ENCODE peak calls at places on chromosome 21, in ten cellular contexts. One of them, this sample, is unnamed.
A peak's percentile ranks its signal among the peaks of the same experiment; 100 is the strongest.

GRCh38 chr21:33039542-33039941 is 13.8 kb downstream of the OLIG2 start:
- DNase-seq in brain microvascular endothelial cell: no peak
- DNase-seq in tibial artery: no peak
- DNase-seq in esophagus squamous epithelium: no peak
- DNase-seq in psoas muscle: no peak
- DNase-seq in retinal pigment epithelial cell: no peak
- DNase-seq in uterus: no peak
- DNase-seq in GM23248: no peak
- DNase-seq in astrocyte of the spinal cord: no peak
- DNase-seq in SK-N-SH: no peak
- DNase-seq in this sample: no peak

GRCh38 chr21:46617267-46618051 is 12.6 kb upstream of the S100B start:
- DNase-seq in brain microvascular endothelial cell: peak; percentile 77
- DNase-seq in tibial artery: no peak
- DNase-seq in esophagus squamous epithelium: no peak
- DNase-seq in psoas muscle: no peak
- DNase-seq in retinal pigment epithelial cell: no peak
- DNase-seq in uterus: no peak
- DNase-seq in GM23248: peak; percentile 33
- DNase-seq in astrocyte of the spinal cord: peak; percentile 66
- DNase-seq in SK-N-SH: no peak
- DNase-seq in this sample: no peak

GRCh38 chr21:25456672-25457071 is 150.6 kb downstream of the MRPL39 start:
- DNase-seq in brain microvascular endothelial cell: peak; percentile 67
- DNase-seq in tibial artery: no peak
- DNase-seq in esophagus squamous epithelium: no peak
- DNase-seq in psoas muscle: no peak
- DNase-seq in retinal pigment epithelial cell: peak; percentile 95
- DNase-seq in uterus: no peak
- DNase-seq in GM23248: no peak
- DNase-seq in astrocyte of the spinal cord: peak; percentile 84
- DNase-seq in SK-N-SH: no peak
- DNase-seq in this sample: no peak

GRCh38 chr21:28521932-28522826 is 470.5 kb downstream of the LTN1 start:
- DNase-seq in brain microvascular endothelial cell: peak; percentile 47
- DNase-seq in tibial artery: no peak
- DNase-seq in esophagus squamous epithelium: no peak
- DNase-seq in psoas muscle: no peak
- DNase-seq in retinal pigment epithelial cell: no peak
- DNase-seq in uterus: peak; percentile 31
- DNase-seq in GM23248: peak; percentile 62
- DNase-seq in astrocyte of the spinal cord: peak; percentile 56
- DNase-seq in SK-N-SH: peak; percentile 11
- DNase-seq in this sample: no peak

GRCh38 chr21:26965091-26965566 is 1.8 kb downstream of the ADAMTS5 start:
- DNase-seq in brain microvascular endothelial cell: no peak
- DNase-seq in tibial artery: no peak
- DNase-seq in esophagus squamous epithelium: no peak
- DNase-seq in psoas muscle: no peak
- DNase-seq in retinal pigment epithelial cell: no peak
- DNase-seq in uterus: no peak
- DNase-seq in GM23248: peak; percentile 27
- DNase-seq in astrocyte of the spinal cord: peak; percentile 14
- DNase-seq in SK-N-SH: no peak
- DNase-seq in this sample: peak; percentile 88

GRCh38 chr21:25515484-25516405 is 91.5 kb downstream of the MRPL39 start:
- DNase-seq in brain microvascular endothelial cell: peak; percentile 47
- DNase-seq in tibial artery: no peak
- DNase-seq in esophagus squamous epithelium: no peak
- DNase-seq in psoas muscle: no peak
- DNase-seq in retinal pigment epithelial cell: no peak
- DNase-seq in uterus: no peak
- DNase-seq in GM23248: no peak
- DNase-seq in astrocyte of the spinal cord: peak; percentile 58
- DNase-seq in SK-N-SH: no peak
- DNase-seq in this sample: no peak

GRCh38 chr21:46667191-46667734 is 31.8 kb downstream of the PRMT2 start:
- DNase-seq in brain microvascular endothelial cell: peak; percentile 11
- DNase-seq in tibial artery: no peak
- DNase-seq in esophagus squamous epithelium: no peak
- DNase-seq in psoas muscle: peak; percentile 44
- DNase-seq in retinal pigment epithelial cell: no peak
- DNase-seq in uterus: no peak
- DNase-seq in GM23248: peak; percentile 43
- DNase-seq in astrocyte of the spinal cord: peak; percentile 36
- DNase-seq in SK-N-SH: peak; percentile 78
- DNase-seq in this sample: no peak

GRCh38 chr21:43850728-43851295 is 14.2 kb upstream of the AGPAT3 start:
- DNase-seq in brain microvascular endothelial cell: no peak
- DNase-seq in tibial artery: no peak
- DNase-seq in esophagus squamous epithelium: no peak
- DNase-seq in psoas muscle: no peak
- DNase-seq in retinal pigment epithelial cell: no peak
- DNase-seq in uterus: no peak
- DNase-seq in GM23248: no peak
- DNase-seq in astrocyte of the spinal cord: no peak
- DNase-seq in SK-N-SH: no peak
- DNase-seq in this sample: no peak

GRCh38 chr21:31874817-31875216 is 2.0 kb downstream of the HUNK start:
- DNase-seq in brain microvascular endothelial cell: no peak
- DNase-seq in tibial artery: no peak
- DNase-seq in esophagus squamous epithelium: no peak
- DNase-seq in psoas muscle: no peak
- DNase-seq in retinal pigment epithelial cell: no peak
- DNase-seq in uterus: peak; percentile 19
- DNase-seq in GM23248: peak; percentile 27
- DNase-seq in astrocyte of the spinal cord: no peak
- DNase-seq in SK-N-SH: no peak
- DNase-seq in this sample: no peak
- H3K4me3 ChIP-seq in brain microvascular endothelial cell: no peak overlapping the region
- H3K4me3 ChIP-seq in tibial artery: no peak overlapping the region
- H3K4me3 ChIP-seq in esophagus squamous epithelium: no peak overlapping the region
- H3K4me3 ChIP-seq in psoas muscle: no peak overlapping the region
- H3K4me3 ChIP-seq in retinal pigment epithelial cell: no peak overlapping the region
- H3K4me3 ChIP-seq in uterus: peak overlapping the region; percentile 52
- H3K4me3 ChIP-seq in GM23248: peak overlapping the region; percentile 43
- H3K4me3 ChIP-seq in astrocyte of the spinal cord: no peak overlapping the region
- H3K4me3 ChIP-seq in SK-N-SH: peak overlapping the region; percentile 55
- H3K4me3 ChIP-seq in this sample: no peak overlapping the region

GRCh38 chr21:44954281-44954771 is 14.5 kb downstream of the SLX9 start:
- DNase-seq in brain microvascular endothelial cell: no peak
- DNase-seq in tibial artery: no peak
- DNase-seq in esophagus squamous epithelium: no peak
- DNase-seq in psoas muscle: peak; percentile 51
- DNase-seq in retinal pigment epithelial cell: no peak
- DNase-seq in uterus: no peak
- DNase-seq in GM23248: no peak
- DNase-seq in astrocyte of the spinal cord: no peak
- DNase-seq in SK-N-SH: no peak
- DNase-seq in this sample: no peak

GRCh38 chr21:44956356-44957046 is 16.7 kb downstream of the SLX9 start:
- DNase-seq in brain microvascular endothelial cell: no peak
- DNase-seq in tibial artery: no peak
- DNase-seq in esophagus squamous epithelium: no peak
- DNase-seq in psoas muscle: peak; percentile 53
- DNase-seq in retinal pigment epithelial cell: no peak
- DNase-seq in uterus: no peak
- DNase-seq in GM23248: no peak
- DNase-seq in astrocyte of the spinal cord: no peak
- DNase-seq in SK-N-SH: no peak
- DNase-seq in this sample: no peak

GRCh38 chr21:44955803-44956175 is 16.0 kb downstream of the SLX9 start:
- DNase-seq in brain microvascular endothelial cell: no peak
- DNase-seq in tibial artery: no peak
- DNase-seq in esophagus squamous epithelium: no peak
- DNase-seq in psoas muscle: peak; percentile 48
- DNase-seq in retinal pigment epithelial cell: no peak
- DNase-seq in uterus: no peak
- DNase-seq in GM23248: no peak
- DNase-seq in astrocyte of the spinal cord: no peak
- DNase-seq in SK-N-SH: no peak
- DNase-seq in this sample: no peak

GRCh38 chr21:44953628-44954021 is 13.8 kb downstream of the SLX9 start:
- DNase-seq in brain microvascular endothelial cell: no peak
- DNase-seq in tibial artery: no peak
- DNase-seq in esophagus squamous epithelium: no peak
- DNase-seq in psoas muscle: peak; percentile 50
- DNase-seq in retinal pigment epithelial cell: no peak
- DNase-seq in uterus: no peak
- DNase-seq in GM23248: no peak
- DNase-seq in astrocyte of the spinal cord: no peak
- DNase-seq in SK-N-SH: no peak
- DNase-seq in this sample: no peak

GRCh38 chr21:44955141-44955802 is 15.4 kb downstream of the SLX9 start:
- DNase-seq in brain microvascular endothelial cell: peak; percentile 63
- DNase-seq in tibial artery: no peak
- DNase-seq in esophagus squamous epithelium: no peak
- DNase-seq in psoas muscle: peak; percentile 59
- DNase-seq in retinal pigment epithelial cell: no peak
- DNase-seq in uterus: no peak
- DNase-seq in GM23248: no peak
- DNase-seq in astrocyte of the spinal cord: peak; percentile 28
- DNase-seq in SK-N-SH: no peak
- DNase-seq in this sample: no peak
- H3K4me3 ChIP-seq in brain microvascular endothelial cell: no peak overlapping the region
- H3K4me3 ChIP-seq in tibial artery: no peak overlapping the region
- H3K4me3 ChIP-seq in esophagus squamous epithelium: no peak overlapping the region
- H3K4me3 ChIP-seq in psoas muscle: no peak overlapping the region
- H3K4me3 ChIP-seq in retinal pigment epithelial cell: no peak overlapping the region
- H3K4me3 ChIP-seq in uterus: no peak overlapping the region
- H3K4me3 ChIP-seq in GM23248: no peak overlapping the region
- H3K4me3 ChIP-seq in astrocyte of the spinal cord: no peak overlapping the region
- H3K4me3 ChIP-seq in SK-N-SH: no peak overlapping the region
- H3K4me3 ChIP-seq in this sample: no peak overlapping the region

GRCh38 chr21:15061284-15061683 is 3.5 kb downstream of the NRIP1 start:
- DNase-seq in brain microvascular endothelial cell: no peak
- DNase-seq in tibial artery: no peak
- DNase-seq in esophagus squamous epithelium: no peak
- DNase-seq in psoas muscle: no peak
- DNase-seq in retinal pigment epithelial cell: no peak
- DNase-seq in uterus: no peak
- DNase-seq in GM23248: no peak
- DNase-seq in astrocyte of the spinal cord: no peak
- DNase-seq in SK-N-SH: no peak
- DNase-seq in this sample: no peak

GRCh38 chr21:15061747-15062146 is 3.1 kb downstream of the NRIP1 start:
- DNase-seq in brain microvascular endothelial cell: no peak
- DNase-seq in tibial artery: no peak
- DNase-seq in esophagus squamous epithelium: no peak
- DNase-seq in psoas muscle: no peak
- DNase-seq in retinal pigment epithelial cell: no peak
- DNase-seq in uterus: no peak
- DNase-seq in GM23248: no peak
- DNase-seq in astrocyte of the spinal cord: no peak
- DNase-seq in SK-N-SH: no peak
- DNase-seq in this sample: no peak

GRCh38 chr21:15059397-15059796 is 5.4 kb downstream of the NRIP1 start:
- DNase-seq in brain microvascular endothelial cell: no peak
- DNase-seq in tibial artery: no peak
- DNase-seq in esophagus squamous epithelium: no peak
- DNase-seq in psoas muscle: no peak
- DNase-seq in retinal pigment epithelial cell: no peak
- DNase-seq in uterus: no peak
- DNase-seq in GM23248: no peak
- DNase-seq in astrocyte of the spinal cord: no peak
- DNase-seq in SK-N-SH: no peak
- DNase-seq in this sample: no peak

GRCh38 chr21:15062566-15062965 is 2.2 kb downstream of the NRIP1 start:
- DNase-seq in brain microvascular endothelial cell: no peak
- DNase-seq in tibial artery: no peak
- DNase-seq in esophagus squamous epithelium: no peak
- DNase-seq in psoas muscle: no peak
- DNase-seq in retinal pigment epithelial cell: no peak
- DNase-seq in uterus: no peak
- DNase-seq in GM23248: peak; percentile 26
- DNase-seq in astrocyte of the spinal cord: peak; percentile 50
- DNase-seq in SK-N-SH: no peak
- DNase-seq in this sample: no peak

GRCh38 chr21:15060776-15061175 is 4.0 kb downstream of the NRIP1 start:
- DNase-seq in brain microvascular endothelial cell: peak; percentile 7
- DNase-seq in tibial artery: no peak
- DNase-seq in esophagus squamous epithelium: no peak
- DNase-seq in psoas muscle: no peak
- DNase-seq in retinal pigment epithelial cell: no peak
- DNase-seq in uterus: no peak
- DNase-seq in GM23248: peak; percentile 48
- DNase-seq in astrocyte of the spinal cord: peak; percentile 29
- DNase-seq in SK-N-SH: no peak
- DNase-seq in this sample: no peak
- H3K4me3 ChIP-seq in brain microvascular endothelial cell: peak overlapping the region; percentile 7
- H3K4me3 ChIP-seq in tibial artery: no peak overlapping the region
- H3K4me3 ChIP-seq in esophagus squamous epithelium: no peak overlapping the region
- H3K4me3 ChIP-seq in psoas muscle: peak overlapping the region; percentile 83
- H3K4me3 ChIP-seq in retinal pigment epithelial cell: peak overlapping the region; percentile 99
- H3K4me3 ChIP-seq in uterus: no peak overlapping the region
- H3K4me3 ChIP-seq in GM23248: peak overlapping the region; percentile 96
- H3K4me3 ChIP-seq in astrocyte of the spinal cord: peak overlapping the region; percentile 1
- H3K4me3 ChIP-seq in SK-N-SH: no peak overlapping the region
- H3K4me3 ChIP-seq in this sample: no peak overlapping the region

GRCh38 chr21:42239556-42239955 is 20.6 kb downstream of the ABCG1 start:
- DNase-seq in brain microvascular endothelial cell: no peak
- DNase-seq in tibial artery: no peak
- DNase-seq in esophagus squamous epithelium: no peak
- DNase-seq in psoas muscle: peak; percentile 34
- DNase-seq in retinal pigment epithelial cell: no peak
- DNase-seq in uterus: no peak
- DNase-seq in GM23248: no peak
- DNase-seq in astrocyte of the spinal cord: no peak
- DNase-seq in SK-N-SH: no peak
- DNase-seq in this sample: no peak

GRCh38 chr21:42242611-42243010 is 23.7 kb downstream of the ABCG1 start:
- DNase-seq in brain microvascular endothelial cell: no peak
- DNase-seq in tibial artery: no peak
- DNase-seq in esophagus squamous epithelium: no peak
- DNase-seq in psoas muscle: peak; percentile 19
- DNase-seq in retinal pigment epithelial cell: no peak
- DNase-seq in uterus: no peak
- DNase-seq in GM23248: no peak
- DNase-seq in astrocyte of the spinal cord: no peak
- DNase-seq in SK-N-SH: no peak
- DNase-seq in this sample: no peak

GRCh38 chr21:42245348-42246185 is 26.6 kb downstream of the ABCG1 start:
- DNase-seq in brain microvascular endothelial cell: no peak
- DNase-seq in tibial artery: no peak
- DNase-seq in esophagus squamous epithelium: no peak
- DNase-seq in psoas muscle: peak; percentile 52
- DNase-seq in retinal pigment epithelial cell: no peak
- DNase-seq in uterus: no peak
- DNase-seq in GM23248: no peak
- DNase-seq in astrocyte of the spinal cord: no peak
- DNase-seq in SK-N-SH: peak; percentile 62
- DNase-seq in this sample: no peak

GRCh38 chr21:42239973-42240372 is 21.0 kb downstream of the ABCG1 start:
- DNase-seq in brain microvascular endothelial cell: no peak
- DNase-seq in tibial artery: no peak
- DNase-seq in esophagus squamous epithelium: no peak
- DNase-seq in psoas muscle: peak; percentile 32
- DNase-seq in retinal pigment epithelial cell: no peak
- DNase-seq in uterus: no peak
- DNase-seq in GM23248: no peak
- DNase-seq in astrocyte of the spinal cord: no peak
- DNase-seq in SK-N-SH: no peak
- DNase-seq in this sample: no peak

DNA sequence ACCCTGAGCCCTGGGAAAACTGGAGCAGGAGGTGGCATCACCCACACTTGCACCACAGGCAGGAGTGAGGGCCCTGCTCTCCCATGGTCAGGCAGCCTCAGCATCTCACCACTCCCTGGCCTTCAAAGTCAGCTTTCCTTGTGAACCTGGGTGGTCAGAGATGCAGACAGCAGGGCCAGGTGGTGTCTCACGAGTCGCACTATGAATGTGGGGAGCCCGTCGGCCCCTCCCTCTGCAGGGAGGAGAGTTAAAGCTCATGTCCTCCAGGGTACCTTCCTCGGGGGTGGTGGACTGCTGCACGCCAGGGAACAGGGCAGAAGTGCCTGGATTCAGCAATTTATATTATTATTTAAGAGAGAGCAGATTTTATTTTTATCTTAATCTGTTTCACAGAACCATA is 24.1 kb downstream of the ABCG1 start:
- DNase-seq in brain microvascular endothelial cell: no peak
- DNase-seq in tibial artery: no peak
- DNase-seq in esophagus squamous epithelium: no peak
- DNase-seq in psoas muscle: peak; percentile 15
- DNase-seq in retinal pigment epithelial cell: no peak
- DNase-seq in uterus: no peak
- DNase-seq in GM23248: no peak
- DNase-seq in astrocyte of the spinal cord: no peak
- DNase-seq in SK-N-SH: no peak
- DNase-seq in this sample: no peak
- H3K4me3 ChIP-seq in brain microvascular endothelial cell: no peak overlapping the region
- H3K4me3 ChIP-seq in tibial artery: no peak overlapping the region
- H3K4me3 ChIP-seq in esophagus squamous epithelium: no peak overlapping the region
- H3K4me3 ChIP-seq in psoas muscle: no peak overlapping the region
- H3K4me3 ChIP-seq in retinal pigment epithelial cell: no peak overlapping the region
- H3K4me3 ChIP-seq in uterus: no peak overlapping the region
- H3K4me3 ChIP-seq in GM23248: no peak overlapping the region
- H3K4me3 ChIP-seq in astrocyte of the spinal cord: no peak overlapping the region
- H3K4me3 ChIP-seq in SK-N-SH: no peak overlapping the region
- H3K4me3 ChIP-seq in this sample: no peak overlapping the region

This sample was measured in lower leg skin.